ENCODE peak calls at places on chromosomes 2 and 18, in eight cellular contexts. One of them, this sample, is unnamed. For H3K36me3 and H3K4me1, the result is how much of the 10 kb centered on the place peaks cover.

GRCh38 chr18:44733069-44733753 is 52.5 kb downstream of the SETBP1 start:
- DNase-seq in suprapubic skin: no peak
- DNase-seq in tibial nerve: peak
- DNase-seq in transverse colon: no peak
- DNase-seq in sigmoid colon: no peak
- DNase-seq in HepG2: no peak
- DNase-seq in SK-N-SH: no peak
- DNase-seq in stomach: no peak
- DNase-seq in this sample: no peak

GRCh38 chr2:177147093-177147694 is 65.4 kb upstream of the HNRNPA3 start:
- DNase-seq in suprapubic skin: no peak
- DNase-seq in tibial nerve: peak
- DNase-seq in transverse colon: no peak
- DNase-seq in sigmoid colon: no peak
- DNase-seq in HepG2: peak
- DNase-seq in SK-N-SH: peak
- DNase-seq in stomach: no peak
- DNase-seq in this sample: no peak

GRCh38 chr18:24656571-24656971 is 196.1 kb downstream of the HRH4 start:
- DNase-seq in suprapubic skin: no peak
- DNase-seq in tibial nerve: no peak
- DNase-seq in transverse colon: no peak
- DNase-seq in sigmoid colon: no peak
- DNase-seq in HepG2: no peak
- DNase-seq in SK-N-SH: no peak
- DNase-seq in stomach: no peak
- DNase-seq in this sample: no peak

GRCh38 chr2:6943971-6944370 is 26.8 kb downstream of the RNF144A start:
- DNase-seq in suprapubic skin: no peak
- DNase-seq in tibial nerve: no peak
- DNase-seq in transverse colon: no peak
- DNase-seq in sigmoid colon: no peak
- DNase-seq in HepG2: no peak
- DNase-seq in SK-N-SH: no peak
- DNase-seq in stomach: no peak
- DNase-seq in this sample: no peak

GRCh38 chr2:70988151-70988550 is 6.5 kb downstream of the TEX261 start:
- DNase-seq in suprapubic skin: peak
- DNase-seq in tibial nerve: no peak
- DNase-seq in transverse colon: no peak
- DNase-seq in sigmoid colon: peak
- DNase-seq in HepG2: no peak
- DNase-seq in SK-N-SH: no peak
- DNase-seq in stomach: no peak
- DNase-seq in this sample: no peak

GRCh38 chr18:26745288-26745975 is 120.1 kb downstream of the AQP4 start:
- DNase-seq in suprapubic skin: no peak
- DNase-seq in tibial nerve: no peak
- DNase-seq in transverse colon: no peak
- DNase-seq in sigmoid colon: no peak
- DNase-seq in HepG2: no peak
- DNase-seq in SK-N-SH: no peak
- DNase-seq in stomach: peak
- DNase-seq in this sample: no peak

GRCh38 chr2:142722086-142722485 is 155.4 kb upstream of the KYNU start:
- DNase-seq in suprapubic skin: no peak
- DNase-seq in tibial nerve: no peak
- DNase-seq in transverse colon: no peak
- DNase-seq in sigmoid colon: no peak
- DNase-seq in HepG2: no peak
- DNase-seq in SK-N-SH: no peak
- DNase-seq in stomach: no peak
- DNase-seq in this sample: no peak

GRCh38 chr2:197159681-197160211 is 150.8 kb downstream of the ANKRD44 start:
- DNase-seq in suprapubic skin: no peak
- DNase-seq in tibial nerve: no peak
- DNase-seq in transverse colon: no peak
- DNase-seq in sigmoid colon: no peak
- DNase-seq in HepG2: peak
- DNase-seq in SK-N-SH: no peak
- DNase-seq in stomach: no peak
- DNase-seq in this sample: no peak

GRCh38 chr2:62475172-62476011 is 30.6 kb downstream of the TMEM17 start:
- DNase-seq in suprapubic skin: no peak
- DNase-seq in tibial nerve: no peak
- DNase-seq in transverse colon: no peak
- DNase-seq in sigmoid colon: no peak
- DNase-seq in HepG2: no peak
- DNase-seq in SK-N-SH: peak
- DNase-seq in stomach: no peak
- DNase-seq in this sample: no peak

GRCh38 chr2:72116081-72116533 is 31.6 kb downstream of the CYP26B1 start:
- DNase-seq in suprapubic skin: peak
- DNase-seq in tibial nerve: no peak
- DNase-seq in transverse colon: no peak
- DNase-seq in sigmoid colon: peak
- DNase-seq in HepG2: no peak
- DNase-seq in SK-N-SH: peak
- DNase-seq in stomach: no peak
- DNase-seq in this sample: no peak

GRCh38 chr2:107412209-107412904 is 414.3 kb upstream of the RGPD4 start:
- DNase-seq in suprapubic skin: no peak
- DNase-seq in tibial nerve: peak
- DNase-seq in transverse colon: no peak
- DNase-seq in sigmoid colon: no peak
- DNase-seq in HepG2: no peak
- DNase-seq in SK-N-SH: no peak
- DNase-seq in stomach: no peak
- DNase-seq in this sample: no peak

GRCh38 chr18:11514267-11514666 is 95.1 kb upstream of the SLC35G4 start:
- DNase-seq in suprapubic skin: no peak
- DNase-seq in tibial nerve: no peak
- DNase-seq in transverse colon: no peak
- DNase-seq in sigmoid colon: no peak
- DNase-seq in HepG2: no peak
- DNase-seq in SK-N-SH: no peak
- DNase-seq in stomach: no peak
- DNase-seq in this sample: no peak

GRCh38 chr18:53551868-53552426 is 672.5 kb downstream of the MBD2 start:
- DNase-seq in suprapubic skin: no peak
- DNase-seq in tibial nerve: peak
- DNase-seq in transverse colon: no peak
- DNase-seq in sigmoid colon: no peak
- DNase-seq in HepG2: no peak
- DNase-seq in SK-N-SH: no peak
- DNase-seq in stomach: no peak
- DNase-seq in this sample: no peak

GRCh38 chr2:27209621-27210401 is 2.0 kb upstream of the ATRAID start:
- DNase-seq in suprapubic skin: peak
- DNase-seq in tibial nerve: no peak
- DNase-seq in transverse colon: peak
- DNase-seq in sigmoid colon: peak
- DNase-seq in HepG2: peak
- DNase-seq in SK-N-SH: no peak
- DNase-seq in stomach: no peak
- DNase-seq in this sample: no peak

GRCh38 chr18:69469444-69469919 is 68.8 kb downstream of the DOK6 start:
- DNase-seq in suprapubic skin: no peak
- DNase-seq in tibial nerve: no peak
- DNase-seq in transverse colon: no peak
- DNase-seq in sigmoid colon: peak
- DNase-seq in HepG2: no peak
- DNase-seq in SK-N-SH: peak
- DNase-seq in stomach: no peak
- DNase-seq in this sample: no peak

GRCh38 chr2:18455256-18455862 is 105.1 kb downstream of the RDH14 start:
- DNase-seq in suprapubic skin: no peak
- DNase-seq in tibial nerve: no peak
- DNase-seq in transverse colon: no peak
- DNase-seq in sigmoid colon: no peak
- DNase-seq in HepG2: peak
- DNase-seq in SK-N-SH: peak
- DNase-seq in stomach: no peak
- DNase-seq in this sample: no peak

GRCh38 chr18:55096261-55097026 is 137.2 kb upstream of the CCDC68 start:
- DNase-seq in suprapubic skin: no peak
- DNase-seq in tibial nerve: peak
- DNase-seq in transverse colon: peak
- DNase-seq in sigmoid colon: no peak
- DNase-seq in HepG2: peak
- DNase-seq in SK-N-SH: peak
- DNase-seq in stomach: no peak
- DNase-seq in this sample: peak

GRCh38 chr2:239198221-239198620 is 202.6 kb downstream of the HDAC4 start:
- DNase-seq in suprapubic skin: peak
- DNase-seq in tibial nerve: no peak
- DNase-seq in transverse colon: peak
- DNase-seq in sigmoid colon: peak
- DNase-seq in HepG2: no peak
- DNase-seq in SK-N-SH: no peak
- DNase-seq in stomach: no peak
- DNase-seq in this sample: peak

GRCh38 chr2:43011142-43011491 is 215.3 kb downstream of the ZFP36L2 start:
- DNase-seq in suprapubic skin: no peak
- DNase-seq in tibial nerve: no peak
- DNase-seq in transverse colon: no peak
- DNase-seq in sigmoid colon: no peak
- DNase-seq in HepG2: no peak
- DNase-seq in SK-N-SH: no peak
- DNase-seq in stomach: no peak
- DNase-seq in this sample: no peak

GRCh38 chr2:68937346-68938055 is 15.2 kb downstream of the GKN2 start:
- DNase-seq in suprapubic skin: no peak
- DNase-seq in tibial nerve: no peak
- DNase-seq in transverse colon: no peak
- DNase-seq in sigmoid colon: no peak
- DNase-seq in HepG2: no peak
- DNase-seq in SK-N-SH: no peak
- DNase-seq in stomach: no peak
- DNase-seq in this sample: no peak

GRCh38 chr2:101516833-101517690 is 42.1 kb upstream of the RFX8 start:
- DNase-seq in suprapubic skin: no peak
- DNase-seq in tibial nerve: no peak
- DNase-seq in transverse colon: no peak
- DNase-seq in sigmoid colon: no peak
- DNase-seq in HepG2: peak
- DNase-seq in SK-N-SH: no peak
- DNase-seq in stomach: peak
- DNase-seq in this sample: no peak

GRCh38 chr2:15748736-15749323 is 157.2 kb downstream of the DDX1 start:
- DNase-seq in suprapubic skin: no peak
- DNase-seq in tibial nerve: no peak
- DNase-seq in transverse colon: peak
- DNase-seq in sigmoid colon: no peak
- DNase-seq in HepG2: peak
- DNase-seq in SK-N-SH: peak
- DNase-seq in stomach: peak
- DNase-seq in this sample: no peak

GRCh38 chr2:15745907-15746306 is 154.2 kb downstream of the DDX1 start:
- DNase-seq in suprapubic skin: no peak
- DNase-seq in tibial nerve: no peak
- DNase-seq in transverse colon: no peak
- DNase-seq in sigmoid colon: no peak
- DNase-seq in HepG2: no peak
- DNase-seq in SK-N-SH: no peak
- DNase-seq in stomach: no peak
- DNase-seq in this sample: no peak

GRCh38 chr2:15746354-15747171 is 154.9 kb downstream of the DDX1 start:
- DNase-seq in suprapubic skin: no peak
- DNase-seq in tibial nerve: no peak
- DNase-seq in transverse colon: no peak
- DNase-seq in sigmoid colon: no peak
- DNase-seq in HepG2: no peak
- DNase-seq in SK-N-SH: no peak
- DNase-seq in stomach: no peak
- DNase-seq in this sample: no peak

GRCh38 chr2:15747698-15748471 is 156.2 kb downstream of the DDX1 start:
- DNase-seq in suprapubic skin: peak
- DNase-seq in tibial nerve: no peak
- DNase-seq in transverse colon: no peak
- DNase-seq in sigmoid colon: no peak
- DNase-seq in HepG2: no peak
- DNase-seq in SK-N-SH: no peak
- DNase-seq in stomach: no peak
- DNase-seq in this sample: no peak

DNA sequence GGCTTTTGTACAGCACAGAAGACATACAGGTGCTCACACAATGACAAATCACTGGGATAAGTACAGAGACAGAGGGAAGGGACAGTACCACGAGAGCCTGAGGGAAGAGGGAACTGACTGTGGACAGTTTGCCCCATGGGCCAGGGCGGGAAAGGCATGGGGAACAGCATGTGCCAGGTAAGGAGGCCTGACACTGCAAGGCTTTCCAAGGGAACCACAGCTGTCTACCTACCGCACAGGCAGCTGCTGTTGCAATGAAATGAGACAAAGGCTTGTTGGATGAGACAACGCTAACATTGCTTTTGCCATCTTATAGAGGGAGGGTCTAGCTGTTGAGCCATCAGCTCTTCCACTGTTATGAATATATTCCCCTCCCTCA is 155.5 kb downstream of the DDX1 start:
- DNase-seq in suprapubic skin: no peak
- DNase-seq in tibial nerve: no peak
- DNase-seq in transverse colon: no peak
- DNase-seq in sigmoid colon: no peak
- DNase-seq in HepG2: no peak
- DNase-seq in SK-N-SH: no peak
- DNase-seq in stomach: no peak
- DNase-seq in this sample: no peak
- TF ChIP-seq EP300 in suprapubic skin: no peak
- TF ChIP-seq EP300 in tibial nerve: no peak
- TF ChIP-seq EP300 in transverse colon: no peak
- TF ChIP-seq EP300 in sigmoid colon: no peak
- TF ChIP-seq EP300 in HepG2: no peak
- TF ChIP-seq EP300 in SK-N-SH: no peak
- TF ChIP-seq EP300 in stomach: no peak
- TF ChIP-seq EP300 in this sample: no peak

GRCh38 chr2:73267008-73267407 is 17.3 kb downstream of the FBXO41 start:
- DNase-seq in suprapubic skin: no peak
- DNase-seq in tibial nerve: no peak
- DNase-seq in transverse colon: no peak
- DNase-seq in sigmoid colon: no peak
- DNase-seq in HepG2: no peak
- DNase-seq in SK-N-SH: no peak
- DNase-seq in stomach: no peak
- DNase-seq in this sample: no peak
- H3K36me3 ChIP-seq in suprapubic skin: under half
- H3K36me3 ChIP-seq in tibial nerve: under half
- H3K36me3 ChIP-seq in transverse colon: under half
- H3K36me3 ChIP-seq in sigmoid colon: under half
- H3K36me3 ChIP-seq in HepG2: under half
- H3K36me3 ChIP-seq in SK-N-SH: under half
- H3K36me3 ChIP-seq in stomach: under half
- H3K36me3 ChIP-seq in this sample: under half

GRCh38 chr2:45964226-45964841 is 312.9 kb downstream of the PRKCE start:
- DNase-seq in suprapubic skin: peak
- DNase-seq in tibial nerve: peak
- DNase-seq in transverse colon: peak
- DNase-seq in sigmoid colon: peak
- DNase-seq in HepG2: peak
- DNase-seq in SK-N-SH: peak
- DNase-seq in stomach: peak
- DNase-seq in this sample: peak
- H3K4me1 ChIP-seq in suprapubic skin: under half
- H3K4me1 ChIP-seq in tibial nerve: under half
- H3K4me1 ChIP-seq in transverse colon: under half
- H3K4me1 ChIP-seq in sigmoid colon: half or more
- H3K4me1 ChIP-seq in HepG2: under half
- H3K4me1 ChIP-seq in SK-N-SH: under half
- H3K4me1 ChIP-seq in stomach: under half
- H3K4me1 ChIP-seq in this sample: under half

GRCh38 chr2:205771063-205771462 is 88.8 kb downstream of the NRP2 start:
- DNase-seq in suprapubic skin: no peak
- DNase-seq in tibial nerve: no peak
- DNase-seq in transverse colon: no peak
- DNase-seq in sigmoid colon: no peak
- DNase-seq in HepG2: no peak
- DNase-seq in SK-N-SH: no peak
- DNase-seq in stomach: peak
- DNase-seq in this sample: no peak
- TF ChIP-seq EP300 in suprapubic skin: no peak
- TF ChIP-seq EP300 in tibial nerve: no peak
- TF ChIP-seq EP300 in transverse colon: no peak
- TF ChIP-seq EP300 in sigmoid colon: no peak
- TF ChIP-seq EP300 in HepG2: no peak
- TF ChIP-seq EP300 in SK-N-SH: no peak
- TF ChIP-seq EP300 in stomach: no peak
- TF ChIP-seq EP300 in this sample: no peak